ENCODE peak calls at places on chromosomes 6 and 20, in eight cellular contexts. V is stimulated activated CD4-positive, alpha-beta T cell treated with anti-CD3 and anti-CD28 coated beads, Interleukin-1b, Interleukin-23, amount 100 ng/mL, for 48 hours; D is cardiac muscle cell; F is activated T-cell treated with anti-CD3 and anti-CD28 coated beads for 48 hours; E is choroid plexus epithelial cell; K is Ammon's horn; P is iPS-NIHi11; L is bronchial epithelial cell. H is an unnamed sample.
A peak's percentile ranks its signal among the peaks of the same experiment; 100 is the strongest.

GRCh38 chr20:36274248-36274841 is 31.8 kb upstream of the DLGAP4 start:
- DNase-seq in F (no peak), E (no peak), L (no peak), K (peak; percentile 26), P (no peak), D (no peak), V (no peak), H (no peak)

GRCh38 chr6:53312355-53312754 is 36.4 kb downstream of the ELOVL5 start:
- DNase-seq in K (no peak), V (no peak), F (no peak), P (no peak), L (no peak), D (no peak), E (no peak), H (no peak)

GRCh38 chr6:3915076-3915791 is 66.1 kb downstream of the FAM50B start:
- DNase-seq in D (no peak), L (no peak), V (peak; percentile 5), P (no peak), E (no peak), K (no peak), F (no peak), H (no peak)

GRCh38 chr20:63235399-63235983 is at the start of gene BIRC7:
- DNase-seq in K (no peak), E (no peak), V (no peak), P (no peak), D (no peak), L (no peak), F (no peak), H (no peak)

GRCh38 chr6:435442-436307 is 44.1 kb downstream of the IRF4 start:
- DNase-seq in V (no peak), L (no peak), P (no peak), E (no peak), K (no peak), F (no peak), D (no peak), H (no peak)

GRCh38 chr6:127855542-127856159 is 45.2 kb downstream of the THEMIS start:
- DNase-seq in K (peak; percentile 71), D (peak; percentile 61), V (peak; percentile 6), F (no peak), P (peak; percentile 14), E (peak; percentile 76), L (peak; percentile 30), H (peak; percentile 0)

GRCh38 chr6:106084106-106084963 is 1.8 kb upstream of the PRDM1 start:
- DNase-seq in D (peak; percentile 73), V (no peak), F (no peak), L (peak; percentile 86), P (peak; percentile 76), K (peak; percentile 52), E (peak; percentile 88), H (peak; percentile 35)

GRCh38 chr20:38195041-38195504 is 30.0 kb upstream of the TGM2 start:
- DNase-seq in E (no peak), V (no peak), D (no peak), P (peak; percentile 13), L (no peak), K (no peak), F (no peak), H (no peak)

GRCh38 chr6:3527797-3528067 is 70.9 kb upstream of the SLC22A23 start:
- DNase-seq in E (no peak), K (no peak), D (no peak), V (no peak), P (no peak), L (no peak), F (no peak), H (no peak)

GRCh38 chr20:58583586-58583985 is 67.5 kb upstream of the STX16 start:
- DNase-seq in F (no peak), E (no peak), L (no peak), P (no peak), K (no peak), D (no peak), V (no peak), H (no peak)

H was measured in cerebellum.